ENCODE peak calls at places on chromosomes 5 and 9, in seven cellular contexts. One of them, this sample, is unnamed. For H3K9me3 and H3K4me1, the result is how much of the 10 kb centered on the place peaks cover.

GRCh38 chr9:127397722-127398647 is 1.0 kb downstream of the SLC2A8 start:
- DNase-seq in effector memory CD4-positive, alpha-beta T cell: no peak
- DNase-seq in heart right ventricle: peak
- DNase-seq in MM.1S: peak
- DNase-seq in SK-N-SH: peak
- DNase-seq in CD8-positive, alpha-beta T cell: peak
- DNase-seq in adipocyte: peak
- DNase-seq in this sample: peak

GRCh38 chr5:173247050-173247449 is 12.0 kb upstream of the NKX2-5 start:
- DNase-seq in MM.1S: no peak
- DNase-seq in effector memory CD4-positive, alpha-beta T cell: no peak
- DNase-seq in CD8-positive, alpha-beta T cell: no peak
- DNase-seq in SK-N-SH: no peak
- DNase-seq in heart right ventricle: no peak
- DNase-seq in adipocyte: no peak
- DNase-seq in this sample: no peak

GRCh38 chr5:102306121-102306520 is 10.0 kb upstream of the SLCO4C1 start:
- DNase-seq in SK-N-SH: peak
- DNase-seq in MM.1S: no peak
- DNase-seq in CD8-positive, alpha-beta T cell: no peak
- DNase-seq in heart right ventricle: no peak
- DNase-seq in adipocyte: no peak
- DNase-seq in effector memory CD4-positive, alpha-beta T cell: no peak
- DNase-seq in this sample: no peak

GRCh38 chr5:1028481-1029269 is 20.1 kb downstream of the NKD2 start:
- DNase-seq in effector memory CD4-positive, alpha-beta T cell: no peak
- DNase-seq in adipocyte: no peak
- DNase-seq in heart right ventricle: peak
- DNase-seq in SK-N-SH: peak
- DNase-seq in CD8-positive, alpha-beta T cell: no peak
- DNase-seq in MM.1S: no peak
- DNase-seq in this sample: no peak

GRCh38 chr5:133319905-133320520 is 268.2 kb downstream of the HSPA4 start:
- DNase-seq in effector memory CD4-positive, alpha-beta T cell: no peak
- DNase-seq in heart right ventricle: no peak
- DNase-seq in SK-N-SH: no peak
- DNase-seq in adipocyte: no peak
- DNase-seq in MM.1S: no peak
- DNase-seq in CD8-positive, alpha-beta T cell: no peak
- DNase-seq in this sample: peak

GRCh38 chr9:111983484-111983908 is 86.9 kb downstream of the UGCG start:
- DNase-seq in effector memory CD4-positive, alpha-beta T cell: no peak
- DNase-seq in heart right ventricle: no peak
- DNase-seq in SK-N-SH: no peak
- DNase-seq in adipocyte: no peak
- DNase-seq in CD8-positive, alpha-beta T cell: no peak
- DNase-seq in MM.1S: peak
- DNase-seq in this sample: no peak

GRCh38 chr5:96785271-96785670 is 22.5 kb downstream of the ERAP1 start:
- DNase-seq in adipocyte: no peak
- DNase-seq in CD8-positive, alpha-beta T cell: no peak
- DNase-seq in heart right ventricle: no peak
- DNase-seq in effector memory CD4-positive, alpha-beta T cell: no peak
- DNase-seq in MM.1S: no peak
- DNase-seq in SK-N-SH: no peak
- DNase-seq in this sample: no peak

GRCh38 chr5:148794729-148795590 is 31.5 kb upstream of the ADRB2 start:
- DNase-seq in MM.1S: no peak
- DNase-seq in SK-N-SH: no peak
- DNase-seq in CD8-positive, alpha-beta T cell: no peak
- DNase-seq in effector memory CD4-positive, alpha-beta T cell: no peak
- DNase-seq in adipocyte: no peak
- DNase-seq in heart right ventricle: no peak
- DNase-seq in this sample: no peak

GRCh38 chr9:112866662-112867274 is 23.9 kb downstream of the SLC46A2 start:
- DNase-seq in effector memory CD4-positive, alpha-beta T cell: no peak
- DNase-seq in SK-N-SH: no peak
- DNase-seq in MM.1S: no peak
- DNase-seq in CD8-positive, alpha-beta T cell: no peak
- DNase-seq in adipocyte: no peak
- DNase-seq in heart right ventricle: no peak
- DNase-seq in this sample: peak

GRCh38 chr9:137972988-137973470 is 95.4 kb downstream of the CACNA1B start:
- DNase-seq in heart right ventricle: no peak
- DNase-seq in adipocyte: no peak
- DNase-seq in MM.1S: no peak
- DNase-seq in effector memory CD4-positive, alpha-beta T cell: no peak
- DNase-seq in CD8-positive, alpha-beta T cell: no peak
- DNase-seq in SK-N-SH: peak
- DNase-seq in this sample: peak
- H3K9me3 ChIP-seq in heart right ventricle: under half
- H3K9me3 ChIP-seq in adipocyte: under half
- H3K9me3 ChIP-seq in MM.1S: under half
- H3K9me3 ChIP-seq in effector memory CD4-positive, alpha-beta T cell: under half
- H3K9me3 ChIP-seq in CD8-positive, alpha-beta T cell: under half
- H3K9me3 ChIP-seq in SK-N-SH: under half
- H3K9me3 ChIP-seq in this sample: under half

GRCh38 chr5:54455413-54456157 is at the start of gene HSPB3:
- DNase-seq in heart right ventricle: peak
- DNase-seq in MM.1S: no peak
- DNase-seq in effector memory CD4-positive, alpha-beta T cell: no peak
- DNase-seq in CD8-positive, alpha-beta T cell: no peak
- DNase-seq in SK-N-SH: no peak
- DNase-seq in adipocyte: peak
- DNase-seq in this sample: no peak
- H3K4me3 ChIP-seq in heart right ventricle: peak
- H3K4me3 ChIP-seq in MM.1S: no peak
- H3K4me3 ChIP-seq in effector memory CD4-positive, alpha-beta T cell: no peak
- H3K4me3 ChIP-seq in CD8-positive, alpha-beta T cell: no peak
- H3K4me3 ChIP-seq in SK-N-SH: peak
- H3K4me3 ChIP-seq in adipocyte: no peak
- H3K4me3 ChIP-seq in this sample: no peak

DNA sequence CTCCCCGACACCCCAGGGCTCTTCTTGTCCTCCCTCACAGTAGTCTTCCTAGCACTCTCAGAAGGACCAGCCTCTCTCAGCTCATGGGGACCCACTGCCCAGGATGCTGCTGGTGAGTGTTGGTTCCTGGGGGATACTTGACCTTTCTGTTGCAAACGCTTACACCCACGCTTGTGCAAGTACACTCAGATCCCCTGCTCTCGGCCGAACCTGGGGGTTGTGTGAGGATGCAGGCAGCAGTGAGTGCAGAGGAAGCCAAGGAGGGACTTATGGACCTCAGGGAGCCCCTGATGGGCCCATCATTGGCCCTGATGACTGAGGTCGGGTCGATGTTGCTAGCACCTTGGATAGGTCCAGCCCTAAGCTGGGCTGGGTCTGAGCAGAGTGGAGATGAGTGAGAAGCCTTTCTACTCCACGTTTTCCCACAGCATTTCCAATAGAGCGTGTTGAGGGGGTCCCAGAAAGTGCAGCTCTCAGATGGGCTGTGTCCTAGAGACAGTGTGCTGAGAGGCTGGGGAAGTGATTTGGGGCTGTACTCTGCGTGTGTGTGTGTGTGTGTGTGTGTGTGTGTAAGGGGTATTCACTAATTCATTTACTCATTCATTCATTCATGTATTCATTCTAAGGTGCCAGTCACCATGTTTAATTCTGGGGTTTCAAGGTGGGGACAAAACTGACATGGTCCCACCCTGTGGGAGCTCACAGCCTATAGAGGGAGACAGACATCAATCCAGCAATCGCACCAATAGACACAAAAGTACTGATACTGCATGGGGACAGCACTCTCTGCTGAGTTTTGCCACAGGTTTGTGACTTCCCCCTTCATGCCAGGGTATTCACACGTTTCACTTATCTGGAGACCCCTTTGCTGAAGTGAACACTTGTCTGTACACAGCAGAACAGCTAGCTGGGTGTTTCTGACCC is 25.2 kb upstream of the PITX1 start:
- DNase-seq in heart right ventricle: no peak
- DNase-seq in adipocyte: no peak
- DNase-seq in SK-N-SH: no peak
- DNase-seq in CD8-positive, alpha-beta T cell: no peak
- DNase-seq in effector memory CD4-positive, alpha-beta T cell: no peak
- DNase-seq in MM.1S: no peak
- DNase-seq in this sample: no peak
- H3K4me1 ChIP-seq in heart right ventricle: under half
- H3K4me1 ChIP-seq in adipocyte: under half
- H3K4me1 ChIP-seq in SK-N-SH: under half
- H3K4me1 ChIP-seq in CD8-positive, alpha-beta T cell: under half
- H3K4me1 ChIP-seq in effector memory CD4-positive, alpha-beta T cell: under half
- H3K4me1 ChIP-seq in MM.1S: under half
- H3K4me1 ChIP-seq in this sample: under half

GRCh38 chr9:15238646-15239045 is 68.4 kb downstream of the TTC39B start:
- DNase-seq in SK-N-SH: no peak
- DNase-seq in effector memory CD4-positive, alpha-beta T cell: no peak
- DNase-seq in adipocyte: no peak
- DNase-seq in MM.1S: no peak
- DNase-seq in CD8-positive, alpha-beta T cell: no peak
- DNase-seq in heart right ventricle: no peak
- DNase-seq in this sample: no peak

GRCh38 chr9:15240927-15241326 is 66.1 kb downstream of the TTC39B start:
- DNase-seq in heart right ventricle: no peak
- DNase-seq in SK-N-SH: no peak
- DNase-seq in MM.1S: no peak
- DNase-seq in adipocyte: no peak
- DNase-seq in CD8-positive, alpha-beta T cell: no peak
- DNase-seq in effector memory CD4-positive, alpha-beta T cell: no peak
- DNase-seq in this sample: no peak

GRCh38 chr9:15235658-15236057 is 71.4 kb downstream of the TTC39B start:
- DNase-seq in SK-N-SH: no peak
- DNase-seq in effector memory CD4-positive, alpha-beta T cell: no peak
- DNase-seq in CD8-positive, alpha-beta T cell: no peak
- DNase-seq in adipocyte: no peak
- DNase-seq in heart right ventricle: no peak
- DNase-seq in MM.1S: no peak
- DNase-seq in this sample: no peak

GRCh38 chr9:15243086-15243485 is 63.9 kb downstream of the TTC39B start:
- DNase-seq in heart right ventricle: no peak
- DNase-seq in SK-N-SH: no peak
- DNase-seq in effector memory CD4-positive, alpha-beta T cell: no peak
- DNase-seq in MM.1S: no peak
- DNase-seq in adipocyte: peak
- DNase-seq in CD8-positive, alpha-beta T cell: no peak
- DNase-seq in this sample: no peak

DNA sequence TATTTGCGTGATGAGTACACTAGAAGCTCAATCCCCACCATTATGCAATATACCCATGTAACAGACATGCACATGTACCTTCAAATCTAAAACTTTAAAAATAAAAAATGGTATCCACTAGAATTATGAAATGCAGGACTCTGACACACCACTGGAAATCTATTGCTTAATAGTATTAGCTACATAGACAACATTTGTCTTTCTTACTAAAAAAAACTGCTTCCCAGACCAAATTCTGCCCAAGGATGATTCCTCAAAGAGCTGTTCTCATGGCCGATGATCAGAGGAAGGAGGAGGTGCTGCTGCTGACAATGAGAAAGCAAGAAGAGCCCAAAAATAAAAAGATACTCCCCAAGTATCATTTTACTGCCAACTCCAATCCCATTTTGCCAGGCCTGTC is 67.2 kb downstream of the TTC39B start:
- DNase-seq in SK-N-SH: no peak
- DNase-seq in CD8-positive, alpha-beta T cell: no peak
- DNase-seq in adipocyte: peak
- DNase-seq in effector memory CD4-positive, alpha-beta T cell: no peak
- DNase-seq in heart right ventricle: no peak
- DNase-seq in MM.1S: no peak
- DNase-seq in this sample: no peak
- H3K9me3 ChIP-seq in SK-N-SH: under half
- H3K9me3 ChIP-seq in CD8-positive, alpha-beta T cell: under half
- H3K9me3 ChIP-seq in adipocyte: under half
- H3K9me3 ChIP-seq in effector memory CD4-positive, alpha-beta T cell: under half
- H3K9me3 ChIP-seq in heart right ventricle: under half
- H3K9me3 ChIP-seq in MM.1S: under half
- H3K9me3 ChIP-seq in this sample: under half

This sample was measured in endodermal cell.